ENCODE peak calls at places on chromosomes 13 and 19, in four cellular contexts. One of them, this sample, is unnamed.

GRCh38 chr13:28337196-28338045 is 157.5 kb downstream of the FLT1 start:
- DNase-seq in dermis blood vessel endothelial cell: peak; percentile 96
- DNase-seq in foreskin melanocyte: peak; percentile 59
- DNase-seq in A549: no peak
- DNase-seq in this sample: no peak

GRCh38 chr13:50955807-50956206 is 46.2 kb downstream of the RNASEH2B start:
- DNase-seq in dermis blood vessel endothelial cell: no peak
- DNase-seq in foreskin melanocyte: no peak
- DNase-seq in A549: no peak
- DNase-seq in this sample: no peak

GRCh38 chr19:45632468-45633196 is 6.6 kb downstream of the EML2 start:
- DNase-seq in dermis blood vessel endothelial cell: peak; percentile 91
- DNase-seq in foreskin melanocyte: peak; percentile 65
- DNase-seq in A549: peak; percentile 91
- DNase-seq in this sample: no peak

GRCh38 chr13:98997738-98998641 is 20.1 kb upstream of the DOCK9 start:
- DNase-seq in dermis blood vessel endothelial cell: peak; percentile 45
- DNase-seq in foreskin melanocyte: no peak
- DNase-seq in A549: peak; percentile 17
- DNase-seq in this sample: no peak

GRCh38 chr19:53659292-53659691 is 27.5 kb downstream of the DPRX start:
- DNase-seq in dermis blood vessel endothelial cell: peak; percentile 59
- DNase-seq in foreskin melanocyte: no peak
- DNase-seq in A549: peak; percentile 72
- DNase-seq in this sample: peak; percentile 15

GRCh38 chr19:32174386-32175113 is 170.9 kb upstream of the ZNF507 start:
- DNase-seq in dermis blood vessel endothelial cell: no peak
- DNase-seq in foreskin melanocyte: no peak
- DNase-seq in A549: no peak
- DNase-seq in this sample: no peak

GRCh38 chr13:54536112-54536511 is 1507.5 kb downstream of the OLFM4 start:
- DNase-seq in dermis blood vessel endothelial cell: no peak
- DNase-seq in foreskin melanocyte: peak; percentile 69
- DNase-seq in A549: peak; percentile 0
- DNase-seq in this sample: no peak

GRCh38 chr19:33268162-33268991 is 34.0 kb downstream of the CEBPA start:
- DNase-seq in dermis blood vessel endothelial cell: no peak
- DNase-seq in foreskin melanocyte: no peak
- DNase-seq in A549: no peak
- DNase-seq in this sample: peak; percentile 6

GRCh38 chr19:16904599-16904998 is 15.8 kb downstream of the F2RL3 start:
- DNase-seq in dermis blood vessel endothelial cell: no peak
- DNase-seq in foreskin melanocyte: no peak
- DNase-seq in A549: no peak
- DNase-seq in this sample: no peak

GRCh38 chr13:40517486-40518311 is 148.7 kb downstream of the FOXO1 start:
- DNase-seq in dermis blood vessel endothelial cell: no peak
- DNase-seq in foreskin melanocyte: no peak
- DNase-seq in A549: no peak
- DNase-seq in this sample: no peak

GRCh38 chr19:35248310-35249145 is at the start of gene LSR:
- DNase-seq in dermis blood vessel endothelial cell: no peak
- DNase-seq in foreskin melanocyte: no peak
- DNase-seq in A549: peak; percentile 61
- DNase-seq in this sample: peak; percentile 96

GRCh38 chr19:16920816-16921529 is 32.2 kb downstream of the F2RL3 start:
- DNase-seq in dermis blood vessel endothelial cell: no peak
- DNase-seq in foreskin melanocyte: no peak
- DNase-seq in A549: no peak
- DNase-seq in this sample: no peak

GRCh38 chr19:32708457-32708856 is 11.1 kb upstream of the TDRD12 start:
- DNase-seq in dermis blood vessel endothelial cell: no peak
- DNase-seq in foreskin melanocyte: no peak
- DNase-seq in A549: peak; percentile 38
- DNase-seq in this sample: no peak

GRCh38 chr19:49557641-49558325 is 22.6 kb downstream of the NOSIP start:
- DNase-seq in dermis blood vessel endothelial cell: no peak
- DNase-seq in foreskin melanocyte: no peak
- DNase-seq in A549: no peak
- DNase-seq in this sample: peak; percentile 45

GRCh38 chr13:40389081-40389641 is 277.3 kb downstream of the FOXO1 start:
- DNase-seq in dermis blood vessel endothelial cell: no peak
- DNase-seq in foreskin melanocyte: no peak
- DNase-seq in A549: no peak
- DNase-seq in this sample: no peak

This sample was measured in pancreas.